ENCODE peak calls at places on chromosomes 6 and 20, in ten cellular contexts. T is esophagus muscularis mucosa; D is neural crest cell; N is HCT116; V is brain microvascular endothelial cell; X is CD4-positive, alpha-beta T cell; B is psoas muscle; I is pancreas; H is bronchial epithelial cell; W is stomach. P is an unnamed sample.

GRCh38 chr6:33732385-33732784 is 14.3 kb downstream of the IP6K3 start:
- DNase-seq in T (no peak), D (no peak), N (no peak), V (no peak), X (no peak), B (peak), I (no peak), H (no peak), W (no peak), P (no peak)

GRCh38 chr6:20487669-20488375 is 46.4 kb upstream of the CDKAL1 start:
- DNase-seq in T (no peak), D (no peak), N (no peak), V (no peak), X (no peak), B (no peak), I (no peak), H (no peak), W (no peak), P (no peak)

GRCh38 chr20:36808317-36809257 is 35.0 kb upstream of the DSN1 start:
- DNase-seq in T (no peak), D (peak), N (peak), V (peak), X (peak), B (peak), I (peak), H (peak), W (peak), P (peak)

GRCh38 chr6:23533311-23533710 is 592.7 kb upstream of the NRSN1 start:
- DNase-seq in T (no peak), D (no peak), N (no peak), V (no peak), X (no peak), B (no peak), I (no peak), H (peak), W (no peak), P (peak)

GRCh38 chr20:3777726-3778629 is 3.3 kb downstream of the SPEF1 start:
- DNase-seq in T (peak), D (peak), N (no peak), V (peak), X (no peak), B (peak), I (peak), H (peak), W (peak), P (peak)

GRCh38 chr6:34536251-34536958 is 19.7 kb downstream of the SPDEF start:
- DNase-seq in T (no peak), D (no peak), N (no peak), V (no peak), X (no peak), B (no peak), I (no peak), H (peak), W (peak), P (no peak)

GRCh38 chr6:3396503-3397180 is 60.2 kb downstream of the SLC22A23 start:
- DNase-seq in T (no peak), D (no peak), N (no peak), V (no peak), X (no peak), B (no peak), I (no peak), H (peak), W (no peak), P (no peak)

GRCh38 chr20:54292186-54292585 is 84.3 kb downstream of the PFDN4 start:
- DNase-seq in T (no peak), D (no peak), N (no peak), V (no peak), X (no peak), B (no peak), I (no peak), H (peak), W (no peak), P (peak)

GRCh38 chr20:39004508-39004907 is 42.4 kb downstream of the DHX35 start:
- DNase-seq in T (no peak), D (no peak), N (no peak), V (no peak), X (peak), B (no peak), I (no peak), H (peak), W (peak), P (no peak)

GRCh38 chr6:106477790-106478189 is 117.3 kb downstream of the CRYBG1 start:
- DNase-seq in T (no peak), D (no peak), N (no peak), V (no peak), X (no peak), B (no peak), I (no peak), H (no peak), W (no peak), P (no peak)

GRCh38 chr6:27752038-27752885 is 159.9 kb downstream of the OR2B2 start:
- DNase-seq in T (no peak), D (peak), N (peak), V (peak), X (peak), B (peak), I (peak), H (peak), W (peak), P (peak)

GRCh38 chr6:2733324-2733723 is 17.4 kb downstream of the MYLK4 start:
- DNase-seq in T (no peak), D (no peak), N (no peak), V (peak), X (no peak), B (peak), I (no peak), H (peak), W (peak), P (no peak)

GRCh38 chr6:57172136-57173055 is at the start of gene BAG2:
- DNase-seq in T (peak), D (peak), N (peak), V (peak), X (peak), B (peak), I (peak), H (peak), W (peak), P (peak)
- TF ChIP-seq CTCF in T (peak), D (peak), N (no peak), V (peak), X (no peak), B (peak), I (no peak), H (peak), W (no peak), P (peak)

GRCh38 chr6:143516700-143517446 is 5.4 kb upstream of the FUCA2 start:
- DNase-seq in T (no peak), D (no peak), N (no peak), V (no peak), X (no peak), B (no peak), I (no peak), H (no peak), W (no peak), P (no peak)

GRCh38 chr6:143515766-143516355 is 4.3 kb upstream of the FUCA2 start:
- DNase-seq in T (no peak), D (no peak), N (no peak), V (no peak), X (no peak), B (no peak), I (no peak), H (no peak), W (no peak), P (no peak)

GRCh38 chr6:143510991-143511891 is at the start of gene FUCA2:
- DNase-seq in T (peak), D (peak), N (peak), V (peak), X (peak), B (peak), I (peak), H (peak), W (peak), P (peak)

GRCh38 chr6:143514996-143515760 is 3.7 kb upstream of the FUCA2 start:
- DNase-seq in T (no peak), D (no peak), N (no peak), V (no peak), X (no peak), B (peak), I (no peak), H (no peak), W (peak), P (no peak)

DNA sequence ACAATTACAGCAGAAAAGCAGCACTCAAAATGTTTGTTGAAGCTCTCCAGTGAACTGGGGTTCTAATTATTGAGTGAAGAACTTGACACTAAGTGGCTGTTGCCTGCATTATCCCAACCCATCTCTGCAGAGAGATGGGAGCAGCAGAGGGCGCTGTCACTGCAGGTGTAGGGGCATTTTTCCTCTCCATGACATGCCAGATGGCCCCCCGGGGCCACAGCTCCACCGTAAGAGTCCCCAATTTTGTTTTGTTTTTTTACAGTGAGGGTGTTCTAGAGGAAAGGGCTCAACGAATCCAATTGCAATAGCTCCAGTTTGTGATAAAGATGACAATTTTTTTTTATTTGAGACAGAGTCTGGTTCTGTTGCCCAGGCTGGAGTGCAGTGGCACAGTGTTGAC is 1.9 kb upstream of the FUCA2 start:
- DNase-seq in T (no peak), D (no peak), N (no peak), V (no peak), X (peak), B (no peak), I (no peak), H (peak), W (peak), P (no peak)
- TF ChIP-seq CTCF in T (no peak), D (peak), N (peak), V (peak), X (peak), B (peak), I (no peak), H (peak), W (no peak), P (peak)

GRCh38 chr6:135168766-135169165 is 12.3 kb upstream of the MYB start:
- DNase-seq in T (no peak), D (no peak), N (no peak), V (no peak), X (no peak), B (no peak), I (no peak), H (no peak), W (no peak), P (no peak)

GRCh38 chr6:135173242-135173988 is 7.7 kb upstream of the MYB start:
- DNase-seq in T (no peak), D (no peak), N (no peak), V (no peak), X (no peak), B (no peak), I (no peak), H (no peak), W (no peak), P (no peak)

GRCh38 chr6:135170849-135171248 is 10.3 kb upstream of the MYB start:
- DNase-seq in T (no peak), D (no peak), N (no peak), V (no peak), X (no peak), B (no peak), I (no peak), H (peak), W (no peak), P (no peak)

GRCh38 chr6:135167617-135168016 is 13.5 kb upstream of the MYB start:
- DNase-seq in T (no peak), D (no peak), N (no peak), V (no peak), X (no peak), B (no peak), I (no peak), H (no peak), W (no peak), P (no peak)

DNA sequence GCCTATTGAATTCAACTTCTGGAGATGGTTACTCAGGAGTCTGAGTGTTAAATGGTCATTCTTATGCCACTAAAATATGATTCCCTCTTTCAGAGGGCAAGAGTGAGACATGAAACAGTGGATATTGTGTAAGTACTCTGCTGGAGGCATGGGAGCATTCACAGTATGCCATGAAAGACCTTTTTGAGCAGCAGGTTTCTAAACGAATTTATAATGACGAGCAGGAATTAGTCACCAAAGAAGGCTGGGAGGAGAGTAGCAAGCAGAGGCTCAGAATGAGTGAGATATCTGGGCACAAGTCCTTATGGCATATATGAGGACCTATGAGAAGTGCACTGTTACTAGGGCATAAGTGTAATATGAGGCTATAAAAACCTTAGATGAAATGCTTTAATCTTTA is 10.9 kb upstream of the MYB start:
- DNase-seq in T (no peak), D (no peak), N (no peak), V (no peak), X (no peak), B (no peak), I (no peak), H (peak), W (no peak), P (no peak)
- TF ChIP-seq CTCF in T (no peak), D (no peak), N (no peak), V (no peak), X (no peak), B (no peak), I (no peak), H (no peak), W (no peak), P (no peak)

DNA sequence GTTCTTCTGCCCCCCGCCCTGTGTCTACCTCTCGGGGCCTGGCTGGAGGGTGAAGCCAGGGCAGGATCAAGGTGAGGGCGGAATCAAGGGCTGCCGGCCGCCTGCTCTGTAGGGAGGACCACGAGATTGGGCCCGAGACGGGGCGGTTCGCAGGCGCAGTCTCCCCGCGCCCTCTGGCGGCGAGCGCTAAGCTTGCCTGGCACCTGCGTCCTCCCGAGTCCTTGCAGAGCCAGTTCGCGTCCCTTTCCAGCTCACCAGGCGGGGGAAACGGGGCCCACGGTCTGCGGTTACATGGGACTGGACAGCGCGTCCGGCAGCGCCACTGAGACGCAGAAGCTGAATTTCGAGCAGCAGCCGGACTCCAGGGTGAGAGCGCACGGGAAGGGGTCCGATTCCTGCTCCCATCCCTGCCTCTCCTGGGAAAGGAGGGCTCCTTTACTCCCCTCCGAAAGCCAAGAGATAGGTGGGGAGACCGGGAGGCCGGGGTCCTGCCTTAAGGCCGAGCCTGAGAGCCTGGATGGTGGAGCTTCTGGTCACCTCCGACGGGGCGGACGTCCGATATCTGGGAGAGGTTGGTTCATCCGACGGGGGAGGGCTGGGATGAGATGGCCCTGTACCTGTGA is 3.6 kb upstream of the MATN4 start:
- DNase-seq in T (no peak), D (peak), N (peak), V (no peak), X (peak), B (peak), I (peak), H (peak), W (peak), P (no peak)
- TF ChIP-seq CTCF in T (peak), D (peak), N (peak), V (peak), X (peak), B (peak), I (peak), H (peak), W (peak), P (peak)

DNA sequence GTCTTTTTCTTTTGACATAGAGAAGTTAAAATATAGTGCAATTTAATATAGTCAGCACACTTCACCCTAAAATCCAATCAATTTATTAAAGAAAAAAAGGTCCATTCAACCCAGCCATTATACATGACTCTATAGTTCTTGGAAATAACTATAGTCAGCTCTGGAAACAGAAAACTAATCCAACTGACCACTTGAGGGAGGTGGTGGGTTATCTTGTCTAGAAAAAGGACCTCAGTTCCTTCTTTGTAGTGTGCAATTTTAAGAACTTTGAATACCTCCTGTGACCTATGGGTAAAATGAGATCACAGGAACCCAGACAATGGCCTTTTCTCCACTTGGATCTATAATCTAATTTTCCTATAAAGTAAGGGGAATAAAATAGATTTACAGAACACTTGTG is 163.6 kb upstream of the CENPW start:
- DNase-seq in T (no peak), D (no peak), N (no peak), V (peak), X (no peak), B (no peak), I (no peak), H (peak), W (no peak), P (no peak)
- TF ChIP-seq CTCF in T (no peak), D (peak), N (peak), V (peak), X (no peak), B (peak), I (no peak), H (peak), W (no peak), P (peak)

GRCh38 chr6:41153451-41153850 is 696 bp downstream of the TREML1 start:
- DNase-seq in T (no peak), D (no peak), N (no peak), V (no peak), X (no peak), B (no peak), I (no peak), H (no peak), W (no peak), P (no peak)

GRCh38 chr6:41147917-41148316 is 6.2 kb downstream of the TREML1 start:
- DNase-seq in T (peak), D (no peak), N (no peak), V (no peak), X (no peak), B (no peak), I (no peak), H (no peak), W (no peak), P (no peak)

GRCh38 chr6:41155132-41155805 is 1.1 kb upstream of the TREML1 start:
- DNase-seq in T (peak), D (no peak), N (no peak), V (no peak), X (no peak), B (no peak), I (no peak), H (no peak), W (no peak), P (no peak)

GRCh38 chr6:41153992-41154625 is at the start of gene TREML1:
- DNase-seq in T (peak), D (no peak), N (no peak), V (no peak), X (no peak), B (no peak), I (no peak), H (peak), W (no peak), P (peak)

GRCh38 chr6:41150671-41151070 is 3.5 kb downstream of the TREML1 start:
- DNase-seq in T (peak), D (no peak), N (no peak), V (no peak), X (no peak), B (no peak), I (no peak), H (no peak), W (no peak), P (no peak)
- TF ChIP-seq CTCF in T (no peak), D (no peak), N (no peak), V (peak), X (no peak), B (no peak), I (no peak), H (no peak), W (no peak), P (peak)

GRCh38 chr20:62395311-62396242 is 8.7 kb downstream of the RPS21 start:
- DNase-seq in T (no peak), D (no peak), N (no peak), V (no peak), X (no peak), B (no peak), I (no peak), H (no peak), W (no peak), P (no peak)
- TF ChIP-seq CTCF in T (no peak), D (no peak), N (peak), V (peak), X (no peak), B (no peak), I (no peak), H (no peak), W (no peak), P (peak)

GRCh38 chr6:79586548-79586947 is 44.6 kb upstream of the SH3BGRL2 start:
- DNase-seq in T (no peak), D (no peak), N (peak), V (peak), X (no peak), B (no peak), I (no peak), H (peak), W (no peak), P (peak)
- TF ChIP-seq CTCF in T (no peak), D (peak), N (peak), V (peak), X (no peak), B (no peak), I (peak), H (peak), W (no peak), P (peak)

P was measured in foreskin keratinocyte.